ENCODE peak calls at places on chromosomes 11 and 22, in seven cellular contexts. J, I, O, Q, D, B and N are unnamed samples. For H3K27me3, the result is how much of the 10 kb centered on the place peaks cover.

GRCh38 chr22:37157516-37158289 is 8.0 kb upstream of the IL2RB start:
- DNase-seq in J (peak), I (no peak), O (no peak), Q (no peak), D (no peak), B (no peak), N (peak)

GRCh38 chr11:13308704-13309103 is 31.1 kb downstream of the BMAL1 start:
- DNase-seq in J (no peak), I (no peak), O (no peak), Q (no peak), D (no peak), B (no peak), N (no peak)

GRCh38 chr11:11035331-11035730 is 177.5 kb upstream of the ZBED5 start:
- DNase-seq in J (no peak), I (no peak), O (no peak), Q (no peak), D (no peak), B (no peak), N (no peak)

GRCh38 chr11:134413334-134414035 is 1.4 kb upstream of the B3GAT1 start:
- DNase-seq in J (no peak), I (no peak), O (no peak), Q (no peak), D (no peak), B (no peak), N (no peak)

GRCh38 chr22:23759566-23759965 is 3.2 kb upstream of the C22orf15 start:
- DNase-seq in J (no peak), I (no peak), O (no peak), Q (no peak), D (no peak), B (no peak), N (no peak)

GRCh38 chr11:67413266-67413797 is 2.1 kb upstream of the CARNS1 start:
- DNase-seq in J (no peak), I (no peak), O (no peak), Q (no peak), D (no peak), B (no peak), N (no peak)

GRCh38 chr11:49995559-49995958 is 13.2 kb upstream of the OR4C12 start:
- DNase-seq in J (peak), I (no peak), O (peak), Q (no peak), D (no peak), B (no peak), N (no peak)

GRCh38 chr11:67482736-67483497 is at the start of gene AIP:
- DNase-seq in J (peak), I (peak), O (peak), Q (peak), D (peak), B (peak), N (peak)

GRCh38 chr22:38414009-38414395 is 41.0 kb downstream of the KCNJ4 start:
- DNase-seq in J (no peak), I (no peak), O (no peak), Q (no peak), D (no peak), B (peak), N (peak)

GRCh38 chr11:14620027-14620511 is 23.5 kb upstream of the PDE3B start:
- DNase-seq in J (peak), I (no peak), O (no peak), Q (no peak), D (no peak), B (peak), N (no peak)

GRCh38 chr11:49424136-49424535 is 215.7 kb upstream of the FOLH1 start:
- DNase-seq in J (no peak), I (no peak), O (no peak), Q (no peak), D (no peak), B (no peak), N (no peak)

GRCh38 chr22:24027389-24027980 is 16.4 kb downstream of the CABIN1 start:
- DNase-seq in J (no peak), I (no peak), O (no peak), Q (no peak), D (no peak), B (no peak), N (no peak)

GRCh38 chr22:44381761-44382454 is 69.2 kb upstream of the SHISAL1 start:
- DNase-seq in J (no peak), I (no peak), O (no peak), Q (no peak), D (no peak), B (no peak), N (no peak)

GRCh38 chr11:65090628-65091027 is 5.4 kb upstream of the VPS51 start:
- DNase-seq in J (no peak), I (no peak), O (no peak), Q (no peak), D (no peak), B (no peak), N (no peak)

GRCh38 chr11:67732045-67732787 is 57.8 kb upstream of the ALDH3B2 start:
- DNase-seq in J (no peak), I (no peak), O (no peak), Q (no peak), D (no peak), B (no peak), N (peak)

GRCh38 chr11:45333506-45333971 is 47.4 kb upstream of the SYT13 start:
- DNase-seq in J (peak), I (peak), O (no peak), Q (peak), D (no peak), B (peak), N (no peak)

GRCh38 chr11:26623076-26623666 is 51.1 kb upstream of the MUC15 start:
- DNase-seq in J (peak), I (no peak), O (no peak), Q (no peak), D (no peak), B (no peak), N (no peak)

GRCh38 chr11:63917685-63918523 is 940 bp upstream of the RCOR2 start:
- DNase-seq in J (peak), I (peak), O (peak), Q (peak), D (no peak), B (peak), N (no peak)

GRCh38 chr11:72808415-72808814 is 5.8 kb upstream of the ATG16L2 start:
- DNase-seq in J (no peak), I (no peak), O (no peak), Q (no peak), D (no peak), B (no peak), N (no peak)

GRCh38 chr11:19934828-19935259 is 222.2 kb downstream of the NAV2 start:
- DNase-seq in J (no peak), I (no peak), O (no peak), Q (peak), D (no peak), B (no peak), N (no peak)

GRCh38 chr11:22927793-22928192 is 67.5 kb upstream of the CCDC179 start:
- DNase-seq in J (no peak), I (no peak), O (no peak), Q (no peak), D (no peak), B (no peak), N (no peak)

GRCh38 chr11:19246816-19247215 is 6.1 kb upstream of the E2F8 start:
- DNase-seq in J (no peak), I (no peak), O (no peak), Q (no peak), D (no peak), B (no peak), N (no peak)

DNA sequence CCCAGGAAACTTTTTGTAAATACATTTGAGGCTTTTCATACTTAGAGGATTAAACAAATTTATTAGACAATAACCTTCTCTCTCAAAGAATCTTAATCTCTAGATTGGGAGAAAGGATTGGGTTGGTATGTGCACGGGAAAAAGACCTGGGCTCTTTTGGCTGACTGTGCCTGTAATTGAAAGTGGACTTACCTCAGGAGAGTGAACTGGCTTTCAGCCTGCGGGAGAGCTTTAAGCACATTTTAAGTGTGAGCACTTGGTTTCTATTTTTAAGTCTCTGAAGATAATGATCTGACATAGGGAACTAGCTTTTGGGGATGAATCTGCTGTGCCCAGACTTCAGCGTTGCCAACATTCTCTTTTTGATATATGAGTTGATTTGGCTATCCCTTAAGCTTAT is 35.8 kb downstream of the UVRAG start:
- DNase-seq in J (peak), I (no peak), O (no peak), Q (no peak), D (no peak), B (no peak), N (no peak)
- H3K27ac ChIP-seq in J (peak), I (peak), O (no peak), Q (peak), D (no peak), B (no peak), N (peak)

DNA sequence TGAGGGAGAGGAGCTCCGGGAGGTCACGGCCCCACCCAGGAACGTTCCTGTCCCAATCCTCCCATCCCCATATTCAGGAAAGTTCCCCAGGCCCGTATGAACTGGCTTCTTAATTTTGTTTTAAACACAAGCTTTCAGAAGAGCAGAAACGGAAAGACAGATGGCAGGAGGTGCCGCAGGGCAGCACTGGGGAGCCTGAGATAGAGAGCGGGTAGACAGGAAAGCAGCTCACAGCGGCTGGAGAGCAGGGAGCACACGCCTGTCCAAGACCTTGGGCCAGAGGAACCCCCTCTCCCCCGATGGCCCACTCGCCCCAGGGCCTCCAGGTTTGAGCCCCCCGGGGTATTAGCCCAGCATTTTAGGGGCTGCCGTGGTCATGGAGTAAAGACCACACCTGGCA is 17.8 kb upstream of the KCNQ1OT1 start:
- DNase-seq in J (no peak), I (no peak), O (no peak), Q (no peak), D (no peak), B (no peak), N (peak)
- H3K27me3 ChIP-seq in J (under half), I (under half), O (under half), Q (under half), D (half or more), B (under half), N (under half)

GRCh38 chr22:39454385-39454871 is 2.4 kb upstream of the MGAT3 start:
- DNase-seq in J (peak), I (no peak), O (peak), Q (no peak), D (no peak), B (peak), N (no peak)
- H3K27ac ChIP-seq in J (no peak), I (no peak), O (peak), Q (no peak), D (no peak), B (peak), N (no peak)

DNA sequence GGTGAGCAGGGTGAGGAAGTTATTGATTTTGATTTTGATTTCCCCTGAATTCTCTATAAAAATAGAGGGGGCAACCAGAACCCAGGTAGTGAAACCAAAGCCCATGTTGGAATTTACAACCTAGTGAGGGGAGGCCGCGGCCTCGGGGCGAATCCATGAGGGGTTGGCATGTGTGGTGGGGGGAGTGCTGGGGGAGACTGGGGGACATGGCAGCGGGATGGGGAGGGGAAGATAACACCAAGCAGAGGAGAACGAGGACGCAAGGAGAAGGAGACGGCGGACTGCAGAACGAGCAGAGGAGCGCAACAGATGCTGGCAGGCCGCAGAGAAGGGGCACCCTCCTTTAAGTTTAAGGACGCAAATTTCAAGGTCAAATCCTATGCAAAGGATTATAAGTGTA is 79.7 kb upstream of the SEPTIN5 start:
- DNase-seq in J (no peak), I (no peak), O (no peak), Q (no peak), D (no peak), B (peak), N (no peak)
- H3K27me3 ChIP-seq in J (under half), I (under half), O (under half), Q (under half), D (under half), B (under half), N (under half)

GRCh38 chr11:123203471-123203870 is 8.4 kb upstream of the CLMP start:
- DNase-seq in J (no peak), I (no peak), O (no peak), Q (no peak), D (no peak), B (no peak), N (no peak)
- H3K27ac ChIP-seq in J (no peak), I (peak), O (no peak), Q (no peak), D (no peak), B (peak), N (no peak)

GRCh38 chr11:114059984-114060401 is 482 bp downstream of the ZBTB16 start:
- DNase-seq in J (peak), I (peak), O (no peak), Q (no peak), D (no peak), B (peak), N (peak)
- H3K27me3 ChIP-seq in J (half or more), I (under half), O (half or more), Q (under half), D (half or more), B (under half), N (under half)

DNA sequence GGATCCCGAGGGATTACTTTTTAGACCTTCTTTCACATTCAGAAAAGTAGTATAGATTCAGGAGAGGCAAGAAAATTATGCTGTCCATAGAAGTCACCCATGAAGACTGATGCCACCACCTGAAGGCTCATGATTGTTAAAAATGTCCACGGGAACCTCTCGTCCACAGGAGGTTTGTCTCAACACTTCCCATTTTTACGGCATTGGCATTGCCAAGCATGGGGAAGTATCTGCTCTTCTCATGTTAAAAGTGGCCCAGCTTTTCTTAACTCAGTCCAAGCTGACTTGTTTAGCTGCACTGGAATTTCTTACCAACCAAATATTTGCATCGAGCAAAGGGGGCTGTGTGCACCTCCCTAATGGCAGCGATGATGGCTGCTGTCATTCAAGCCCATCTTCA is 9.6 kb downstream of the CDPF1 start:
- DNase-seq in J (no peak), I (no peak), O (no peak), Q (no peak), D (no peak), B (no peak), N (no peak)
- H3K27ac ChIP-seq in J (no peak), I (peak), O (no peak), Q (no peak), D (no peak), B (peak), N (no peak)

GRCh38 chr11:69636512-69636866 is 4.5 kb upstream of the CCND1 start:
- DNase-seq in J (peak), I (peak), O (peak), Q (peak), D (peak), B (peak), N (peak)
- H3K27me3 ChIP-seq in J (under half), I (under half), O (under half), Q (under half), D (under half), B (under half), N (under half)